ENCODE peak calls at places on chromosomes 3 and 15, in ten cellular contexts. G is activated CD8-positive, alpha-beta T cell treated with anti-CD3 and anti-CD28 coated beads for 36 hours; E is left ventricle myocardium superior; Y is LoVo; V is CD8-positive, alpha-beta T cell; O is ELF-1; A is stimulated activated CD8-positive, alpha-beta memory T cell treated with anti-CD3 and anti-CD28 coated beads, Interleukin-15, amount 100 ng/mL, for 24 hours; I is left colon; L is activated CD4-positive, alpha-beta T cell treated with anti-CD3 and anti-CD28 coated beads, Interleukin-2, amount 50 U/mL, for 1 hour; W is T-cell. U is an unnamed sample.

GRCh38 chr3:127790580-127791183 is 31.6 kb downstream of the MGLL start:
- DNase-seq in G (no peak), E (no peak), I (no peak), Y (no peak), W (no peak), O (no peak), L (no peak), A (no peak), V (no peak), U (no peak)

GRCh38 chr3:17505856-17506255 is 236.6 kb downstream of the TBC1D5 start:
- DNase-seq in A (no peak), L (no peak), O (no peak), G (no peak), V (no peak), E (no peak), W (no peak), I (no peak), Y (no peak), U (no peak)

GRCh38 chr3:113894927-113895326 is 52.9 kb upstream of the ZDHHC23 start:
- DNase-seq in L (no peak), V (no peak), E (no peak), A (no peak), G (no peak), I (no peak), O (no peak), W (no peak), Y (no peak), U (no peak)

GRCh38 chr3:43073116-43073835 is 32.6 kb downstream of the POMGNT2 start:
- DNase-seq in O (no peak), Y (no peak), V (no peak), A (no peak), E (no peak), G (no peak), L (no peak), W (no peak), I (no peak), U (no peak)

GRCh38 chr3:133249490-133249889 is 150.4 kb upstream of the BFSP2 start:
- DNase-seq in L (no peak), Y (no peak), A (no peak), W (no peak), G (no peak), O (no peak), I (no peak), V (no peak), E (no peak), U (no peak)

GRCh38 chr3:71585891-71586809 is 2.6 kb upstream of the FOXP1 start:
- DNase-seq in O (no peak), E (no peak), V (no peak), L (no peak), G (peak), A (no peak), Y (peak), W (peak), I (no peak), U (no peak)

GRCh38 chr15:58608129-58608590 is 141.3 kb downstream of the ADAM10 start:
- DNase-seq in I (no peak), G (no peak), O (no peak), L (no peak), Y (no peak), E (no peak), A (no peak), W (no peak), V (no peak), U (no peak)

GRCh38 chr15:75138016-75138999 is 63.4 kb upstream of the C15orf39 start:
- DNase-seq in O (peak), G (no peak), W (no peak), V (no peak), Y (no peak), E (no peak), L (no peak), I (no peak), A (no peak), U (no peak)

GRCh38 chr3:167829057-167829456 is 93.5 kb downstream of the SERPINI1 start:
- DNase-seq in L (no peak), W (no peak), Y (no peak), V (no peak), A (no peak), I (no peak), O (no peak), E (no peak), G (no peak), U (no peak)

GRCh38 chr15:48333553-48333952 is 2.3 kb downstream of the DUT start:
- DNase-seq in A (no peak), W (no peak), V (no peak), Y (no peak), L (no peak), G (no peak), E (no peak), O (no peak), I (no peak), U (no peak)

GRCh38 chr15:69424748-69425413 is 10.7 kb downstream of the KIF23 start:
- DNase-seq in I (no peak), W (no peak), E (no peak), L (no peak), G (no peak), O (no peak), V (no peak), Y (no peak), A (no peak), U (no peak)

GRCh38 chr3:38826001-38826400 is 10.0 kb upstream of the SCN10A start:
- DNase-seq in Y (no peak), G (no peak), W (no peak), L (no peak), I (no peak), A (no peak), O (no peak), E (no peak), V (no peak), U (no peak)

GRCh38 chr15:39156166-39156565 is 424.7 kb upstream of the THBS1 start:
- DNase-seq in W (no peak), L (no peak), E (peak), G (no peak), Y (no peak), I (no peak), A (no peak), V (no peak), O (no peak), U (peak)

GRCh38 chr3:35772364-35773009 is 133.2 kb downstream of the ARPP21 start:
- DNase-seq in I (no peak), Y (no peak), G (no peak), A (no peak), L (no peak), W (no peak), E (no peak), V (no peak), O (no peak), U (no peak)

GRCh38 chr3:171168086-171168485 is 141.6 kb upstream of the SLC2A2 start:
- DNase-seq in G (no peak), E (no peak), A (no peak), I (no peak), V (no peak), O (peak), W (no peak), Y (no peak), L (no peak), U (no peak)

GRCh38 chr15:42584031-42584765 is 8.8 kb downstream of the STARD9 start:
- DNase-seq in Y (no peak), V (no peak), L (no peak), E (no peak), A (no peak), G (no peak), W (no peak), I (no peak), O (peak), U (no peak)

GRCh38 chr15:99954361-99955180 is 221.3 kb upstream of the LYSMD4 start:
- DNase-seq in G (no peak), A (no peak), I (no peak), W (no peak), V (no peak), L (no peak), O (peak), E (no peak), Y (no peak), U (no peak)

GRCh38 chr3:17088602-17089313 is 204.0 kb downstream of the PLCL2 start:
- DNase-seq in E (no peak), W (peak), I (no peak), O (no peak), L (no peak), G (peak), A (no peak), Y (no peak), V (peak), U (no peak)

GRCh38 chr3:127161236-127161635 is 31.7 kb upstream of the PRR23E start:
- DNase-seq in G (no peak), A (no peak), O (no peak), V (no peak), I (no peak), Y (no peak), W (no peak), L (no peak), E (no peak), U (no peak)

GRCh38 chr3:12959838-12960378 is 113.3 kb downstream of the IQSEC1 start:
- DNase-seq in G (no peak), V (no peak), O (no peak), Y (no peak), E (peak), W (no peak), A (no peak), I (peak), L (no peak), U (peak)

GRCh38 chr3:112228786-112229185 is 65.2 kb downstream of the SLC9C1 start:
- DNase-seq in G (no peak), W (no peak), L (no peak), V (no peak), I (no peak), A (no peak), O (no peak), Y (no peak), E (no peak), U (no peak)

GRCh38 chr3:67715911-67716310 is 61.5 kb upstream of the SUCLG2 start:
- DNase-seq in V (no peak), E (no peak), W (no peak), G (no peak), L (no peak), Y (no peak), O (no peak), A (no peak), I (no peak), U (no peak)

GRCh38 chr15:31023841-31024240 is 32.4 kb upstream of the MTMR10 start:
- DNase-seq in E (no peak), V (no peak), Y (no peak), W (no peak), G (no peak), O (no peak), L (no peak), I (no peak), A (no peak), U (no peak)

GRCh38 chr15:39539466-39539865 is 41.4 kb upstream of the THBS1 start:
- DNase-seq in V (no peak), G (no peak), Y (no peak), A (no peak), W (no peak), E (no peak), I (no peak), O (no peak), L (no peak), U (no peak)

GRCh38 chr15:44728576-44729393 is 7.5 kb upstream of the TRIM69 start:
- DNase-seq in G (peak), Y (peak), V (peak), W (peak), O (peak), L (peak), E (peak), I (peak), A (peak), U (peak)

GRCh38 chr3:46854543-46854942 is 8.7 kb downstream of the MYL3 start:
- DNase-seq in V (no peak), E (peak), G (peak), L (no peak), I (no peak), A (no peak), Y (no peak), O (no peak), W (no peak), U (no peak)

GRCh38 chr3:44476181-44476599 is 1.3 kb downstream of the ZNF445 start:
- DNase-seq in A (no peak), L (no peak), O (no peak), V (no peak), E (no peak), G (peak), Y (no peak), I (no peak), W (no peak), U (no peak)

GRCh38 chr3:123660900-123661299 is 76.0 kb upstream of the HACD2 start:
- DNase-seq in Y (no peak), E (peak), O (no peak), I (peak), L (no peak), W (no peak), G (no peak), A (no peak), V (no peak), U (peak)

GRCh38 chr3:59542276-59542675 is 492.5 kb upstream of the CFAP20DC start:
- DNase-seq in Y (no peak), G (no peak), L (no peak), O (no peak), I (no peak), A (no peak), W (no peak), E (no peak), V (no peak), U (no peak)

GRCh38 chr3:12224181-12225147 is 64.4 kb upstream of the PPARG start:
- DNase-seq in O (peak), G (no peak), A (no peak), I (peak), W (no peak), Y (peak), V (no peak), E (no peak), L (no peak), U (no peak)

GRCh38 chr3:171435143-171435542 is 25.1 kb downstream of the TNIK start:
- DNase-seq in G (no peak), Y (no peak), O (no peak), V (no peak), E (no peak), A (no peak), W (no peak), I (no peak), L (no peak), U (no peak)

GRCh38 chr3:193509103-193509965 is 45.4 kb downstream of the ATP13A4 start:
- DNase-seq in V (no peak), G (no peak), A (no peak), E (no peak), W (no peak), Y (no peak), L (no peak), I (no peak), O (no peak), U (no peak)

U was measured in left ventricle myocardium inferior.